ENCODE peak calls at places on chromosome 1, in five cellular contexts. E is NCI-H2171 treated with DMSO at 0.1 percent for 48 hours, I is NAMALWA, U is fibroblast of mammary gland, H is EL. Q is an unnamed sample.

GRCh38 chr1:204574016-204574855 is 58.0 kb downstream of the MDM4 start:
- DNase-seq in E (peak; percentile 63), I (no peak), U (no peak), H (no peak), Q (no peak)

GRCh38 chr1:160454371-160455152 is 54.2 kb downstream of the VANGL2 start:
- DNase-seq in E (no peak), I (no peak), U (no peak), H (no peak), Q (no peak)

GRCh38 chr1:10692401-10693021 is 103.9 kb downstream of the CASZ1 start:
- DNase-seq in E (no peak), I (peak; percentile 93), U (no peak), H (peak; percentile 16), Q (no peak)

GRCh38 chr1:85502625-85503083 is 37.7 kb upstream of the DDAH1 start:
- DNase-seq in E (peak; percentile 2), I (peak; percentile 53), U (peak; percentile 84), H (peak; percentile 69), Q (peak; percentile 79)

GRCh38 chr1:100352267-100353072 is at the start of gene CDC14A:
- DNase-seq in E (peak; percentile 84), I (peak; percentile 95), U (peak; percentile 94), H (peak; percentile 98), Q (peak; percentile 88)

GRCh38 chr1:19202396-19202795 is 7.7 kb downstream of the UBR4 start:
- DNase-seq in E (no peak), I (no peak), U (no peak), H (no peak), Q (no peak)

GRCh38 chr1:43705982-43706597 is 1.2 kb upstream of the ST3GAL3 start:
- DNase-seq in E (no peak), I (no peak), U (peak; percentile 15), H (peak; percentile 33), Q (no peak)

GRCh38 chr1:39755965-39756659 is 15.0 kb downstream of the OXCT2 start:
- DNase-seq in E (no peak), I (no peak), U (no peak), H (no peak), Q (no peak)

GRCh38 chr1:15849775-15850449 is 2.4 kb downstream of the SPEN start:
- DNase-seq in E (peak; percentile 99), I (peak; percentile 85), U (peak; percentile 61), H (peak; percentile 79), Q (peak; percentile 29)

GRCh38 chr1:223739366-223740057 is 27.2 kb downstream of the CAPN2 start:
- DNase-seq in E (no peak), I (no peak), U (no peak), H (peak; percentile 43), Q (no peak)

GRCh38 chr1:92934395-92935378 is 26.6 kb downstream of the DIPK1A start:
- DNase-seq in E (peak; percentile 93), I (no peak), U (peak; percentile 96), H (peak; percentile 37), Q (peak; percentile 45)